ENCODE peak calls at places on chromosomes 4 and X, in seven cellular contexts. One of them, this sample, is unnamed.

GRCh38 chr4:7101692-7102515 is 34.0 kb upstream of the GRPEL1 start:
- DNase-seq in SK-N-SH: peak; percentile 87
- DNase-seq in left ventricle myocardium inferior: peak; percentile 71
- DNase-seq in transverse colon: peak; percentile 80
- DNase-seq in SK-N-MC: no peak
- DNase-seq in coronary artery: no peak
- DNase-seq in fibroblast of lung: peak; percentile 61
- DNase-seq in this sample: no peak

GRCh38 chr4:55758081-55758480 is 61.5 kb upstream of the EXOC1L start:
- DNase-seq in SK-N-SH: no peak
- DNase-seq in left ventricle myocardium inferior: no peak
- DNase-seq in transverse colon: no peak
- DNase-seq in SK-N-MC: no peak
- DNase-seq in coronary artery: no peak
- DNase-seq in fibroblast of lung: peak; percentile 5
- DNase-seq in this sample: no peak

GRCh38 chrX:129665916-129666644 is 11.3 kb upstream of the APLN start:
- DNase-seq in SK-N-SH: no peak
- DNase-seq in left ventricle myocardium inferior: no peak
- DNase-seq in transverse colon: no peak
- DNase-seq in SK-N-MC: no peak
- DNase-seq in coronary artery: peak; percentile 69
- DNase-seq in fibroblast of lung: peak; percentile 83
- DNase-seq in this sample: no peak

GRCh38 chr4:109809657-109810056 is 5.9 kb upstream of the GAR1 start:
- DNase-seq in SK-N-SH: no peak
- DNase-seq in left ventricle myocardium inferior: no peak
- DNase-seq in transverse colon: no peak
- DNase-seq in SK-N-MC: no peak
- DNase-seq in coronary artery: no peak
- DNase-seq in fibroblast of lung: no peak
- DNase-seq in this sample: no peak

GRCh38 chr4:128793859-128794667 is 15.4 kb upstream of the JADE1 start:
- DNase-seq in SK-N-SH: no peak
- DNase-seq in left ventricle myocardium inferior: no peak
- DNase-seq in transverse colon: no peak
- DNase-seq in SK-N-MC: no peak
- DNase-seq in coronary artery: no peak
- DNase-seq in fibroblast of lung: no peak
- DNase-seq in this sample: no peak

GRCh38 chr4:135718019-135718418 is 1516.4 kb upstream of the PABPC4L start:
- DNase-seq in SK-N-SH: no peak
- DNase-seq in left ventricle myocardium inferior: no peak
- DNase-seq in transverse colon: no peak
- DNase-seq in SK-N-MC: no peak
- DNase-seq in coronary artery: no peak
- DNase-seq in fibroblast of lung: peak; percentile 2
- DNase-seq in this sample: no peak

GRCh38 chrX:111568356-111568755 is 56.9 kb downstream of the SERTM2 start:
- DNase-seq in SK-N-SH: peak; percentile 17
- DNase-seq in left ventricle myocardium inferior: no peak
- DNase-seq in transverse colon: no peak
- DNase-seq in SK-N-MC: no peak
- DNase-seq in coronary artery: no peak
- DNase-seq in fibroblast of lung: peak; percentile 4
- DNase-seq in this sample: no peak

GRCh38 chrX:9888953-9889470 is 78.1 kb upstream of the CLDN34 start:
- DNase-seq in SK-N-SH: no peak
- DNase-seq in left ventricle myocardium inferior: no peak
- DNase-seq in transverse colon: no peak
- DNase-seq in SK-N-MC: no peak
- DNase-seq in coronary artery: no peak
- DNase-seq in fibroblast of lung: no peak
- DNase-seq in this sample: no peak

GRCh38 chr4:146582864-146583263 is 55.8 kb upstream of the POU4F2 start:
- DNase-seq in SK-N-SH: no peak
- DNase-seq in left ventricle myocardium inferior: no peak
- DNase-seq in transverse colon: no peak
- DNase-seq in SK-N-MC: no peak
- DNase-seq in coronary artery: no peak
- DNase-seq in fibroblast of lung: no peak
- DNase-seq in this sample: no peak

GRCh38 chr4:84690481-84690880 is 107.6 kb downstream of the CDS1 start:
- DNase-seq in SK-N-SH: no peak
- DNase-seq in left ventricle myocardium inferior: no peak
- DNase-seq in transverse colon: no peak
- DNase-seq in SK-N-MC: no peak
- DNase-seq in coronary artery: no peak
- DNase-seq in fibroblast of lung: no peak
- DNase-seq in this sample: no peak

GRCh38 chrX:81195712-81196111 is 6.0 kb downstream of the HMGN5 start:
- DNase-seq in SK-N-SH: peak; percentile 38
- DNase-seq in left ventricle myocardium inferior: peak; percentile 9
- DNase-seq in transverse colon: peak; percentile 57
- DNase-seq in SK-N-MC: no peak
- DNase-seq in coronary artery: no peak
- DNase-seq in fibroblast of lung: peak; percentile 23
- DNase-seq in this sample: no peak

GRCh38 chr4:42390622-42391355 is 6.5 kb upstream of the SHISA3 start:
- DNase-seq in SK-N-SH: no peak
- DNase-seq in left ventricle myocardium inferior: no peak
- DNase-seq in transverse colon: no peak
- DNase-seq in SK-N-MC: no peak
- DNase-seq in coronary artery: no peak
- DNase-seq in fibroblast of lung: no peak
- DNase-seq in this sample: no peak

GRCh38 chr4:11214281-11214680 is 214.4 kb downstream of the HS3ST1 start:
- DNase-seq in SK-N-SH: no peak
- DNase-seq in left ventricle myocardium inferior: no peak
- DNase-seq in transverse colon: peak; percentile 22
- DNase-seq in SK-N-MC: no peak
- DNase-seq in coronary artery: no peak
- DNase-seq in fibroblast of lung: no peak
- DNase-seq in this sample: no peak

GRCh38 chr4:153521995-153522799 is 56.0 kb downstream of the TMEM131L start:
- DNase-seq in SK-N-SH: no peak
- DNase-seq in left ventricle myocardium inferior: no peak
- DNase-seq in transverse colon: no peak
- DNase-seq in SK-N-MC: no peak
- DNase-seq in coronary artery: no peak
- DNase-seq in fibroblast of lung: no peak
- DNase-seq in this sample: no peak

GRCh38 chrX:39162322-39162721 is 361.1 kb downstream of the MID1IP1 start:
- DNase-seq in SK-N-SH: no peak
- DNase-seq in left ventricle myocardium inferior: peak; percentile 14
- DNase-seq in transverse colon: peak; percentile 57
- DNase-seq in SK-N-MC: no peak
- DNase-seq in coronary artery: no peak
- DNase-seq in fibroblast of lung: no peak
- DNase-seq in this sample: no peak

GRCh38 chr4:56705373-56705772 is 24.3 kb upstream of the HOPX start:
- DNase-seq in SK-N-SH: no peak
- DNase-seq in left ventricle myocardium inferior: no peak
- DNase-seq in transverse colon: no peak
- DNase-seq in SK-N-MC: no peak
- DNase-seq in coronary artery: no peak
- DNase-seq in fibroblast of lung: no peak
- DNase-seq in this sample: no peak

GRCh38 chr4:163048447-163048846 is 118.2 kb downstream of the NAF1 start:
- DNase-seq in SK-N-SH: peak; percentile 24
- DNase-seq in left ventricle myocardium inferior: no peak
- DNase-seq in transverse colon: peak; percentile 13
- DNase-seq in SK-N-MC: no peak
- DNase-seq in coronary artery: no peak
- DNase-seq in fibroblast of lung: peak; percentile 21
- DNase-seq in this sample: no peak

GRCh38 chrX:74465424-74465823 is 44.1 kb downstream of the SLC16A2 start:
- DNase-seq in SK-N-SH: no peak
- DNase-seq in left ventricle myocardium inferior: no peak
- DNase-seq in transverse colon: no peak
- DNase-seq in SK-N-MC: no peak
- DNase-seq in coronary artery: no peak
- DNase-seq in fibroblast of lung: no peak
- DNase-seq in this sample: no peak

GRCh38 chr4:38099908-38100407 is 139.8 kb downstream of the PTTG2 start:
- DNase-seq in SK-N-SH: no peak
- DNase-seq in left ventricle myocardium inferior: no peak
- DNase-seq in transverse colon: no peak
- DNase-seq in SK-N-MC: no peak
- DNase-seq in coronary artery: no peak
- DNase-seq in fibroblast of lung: peak; percentile 93
- DNase-seq in this sample: peak; percentile 68
- H3K27ac ChIP-seq in SK-N-SH: peak overlapping the region; percentile 90
- H3K27ac ChIP-seq in left ventricle myocardium inferior: peak overlapping the region; percentile 25
- H3K27ac ChIP-seq in transverse colon: peak overlapping the region; percentile 9
- H3K27ac ChIP-seq in SK-N-MC: no peak overlapping the region
- H3K27ac ChIP-seq in coronary artery: peak overlapping the region; percentile 6
- H3K27ac ChIP-seq in fibroblast of lung: no peak overlapping the region
- H3K27ac ChIP-seq in this sample: peak overlapping the region; percentile 83

GRCh38 chr4:164890691-164891090 is 13.7 kb downstream of the APELA start:
- DNase-seq in SK-N-SH: no peak
- DNase-seq in left ventricle myocardium inferior: no peak
- DNase-seq in transverse colon: no peak
- DNase-seq in SK-N-MC: no peak
- DNase-seq in coronary artery: no peak
- DNase-seq in fibroblast of lung: no peak
- DNase-seq in this sample: no peak
- H3K27ac ChIP-seq in SK-N-SH: no peak overlapping the region
- H3K27ac ChIP-seq in left ventricle myocardium inferior: no peak overlapping the region
- H3K27ac ChIP-seq in transverse colon: no peak overlapping the region
- H3K27ac ChIP-seq in SK-N-MC: no peak overlapping the region
- H3K27ac ChIP-seq in coronary artery: no peak overlapping the region
- H3K27ac ChIP-seq in fibroblast of lung: no peak overlapping the region
- H3K27ac ChIP-seq in this sample: no peak overlapping the region

GRCh38 chrX:40313269-40313668 is 215.5 kb upstream of the BCOR start:
- DNase-seq in SK-N-SH: no peak
- DNase-seq in left ventricle myocardium inferior: no peak
- DNase-seq in transverse colon: no peak
- DNase-seq in SK-N-MC: no peak
- DNase-seq in coronary artery: no peak
- DNase-seq in fibroblast of lung: no peak
- DNase-seq in this sample: no peak
- H3K27ac ChIP-seq in SK-N-SH: no peak overlapping the region
- H3K27ac ChIP-seq in left ventricle myocardium inferior: no peak overlapping the region
- H3K27ac ChIP-seq in transverse colon: no peak overlapping the region
- H3K27ac ChIP-seq in SK-N-MC: no peak overlapping the region
- H3K27ac ChIP-seq in coronary artery: no peak overlapping the region
- H3K27ac ChIP-seq in fibroblast of lung: no peak overlapping the region
- H3K27ac ChIP-seq in this sample: no peak overlapping the region

GRCh38 chrX:97234471-97235097 is 350.9 kb downstream of the RPA4 start:
- DNase-seq in SK-N-SH: no peak
- DNase-seq in left ventricle myocardium inferior: no peak
- DNase-seq in transverse colon: no peak
- DNase-seq in SK-N-MC: no peak
- DNase-seq in coronary artery: no peak
- DNase-seq in fibroblast of lung: no peak
- DNase-seq in this sample: no peak

GRCh38 chrX:97238632-97239031 is 354.9 kb downstream of the RPA4 start:
- DNase-seq in SK-N-SH: no peak
- DNase-seq in left ventricle myocardium inferior: no peak
- DNase-seq in transverse colon: no peak
- DNase-seq in SK-N-MC: no peak
- DNase-seq in coronary artery: no peak
- DNase-seq in fibroblast of lung: peak; percentile 71
- DNase-seq in this sample: no peak
- H3K27ac ChIP-seq in SK-N-SH: peak overlapping the region; percentile 32
- H3K27ac ChIP-seq in left ventricle myocardium inferior: no peak overlapping the region
- H3K27ac ChIP-seq in transverse colon: no peak overlapping the region
- H3K27ac ChIP-seq in SK-N-MC: no peak overlapping the region
- H3K27ac ChIP-seq in coronary artery: no peak overlapping the region
- H3K27ac ChIP-seq in fibroblast of lung: no peak overlapping the region
- H3K27ac ChIP-seq in this sample: no peak overlapping the region

GRCh38 chr4:113633467-113633866 is 128.1 kb downstream of the CAMK2D start:
- DNase-seq in SK-N-SH: no peak
- DNase-seq in left ventricle myocardium inferior: no peak
- DNase-seq in transverse colon: no peak
- DNase-seq in SK-N-MC: no peak
- DNase-seq in coronary artery: no peak
- DNase-seq in fibroblast of lung: no peak
- DNase-seq in this sample: no peak
- H3K27ac ChIP-seq in SK-N-SH: no peak overlapping the region
- H3K27ac ChIP-seq in left ventricle myocardium inferior: peak overlapping the region; percentile 88
- H3K27ac ChIP-seq in transverse colon: no peak overlapping the region
- H3K27ac ChIP-seq in SK-N-MC: no peak overlapping the region
- H3K27ac ChIP-seq in coronary artery: no peak overlapping the region
- H3K27ac ChIP-seq in fibroblast of lung: no peak overlapping the region
- H3K27ac ChIP-seq in this sample: no peak overlapping the region

DNA sequence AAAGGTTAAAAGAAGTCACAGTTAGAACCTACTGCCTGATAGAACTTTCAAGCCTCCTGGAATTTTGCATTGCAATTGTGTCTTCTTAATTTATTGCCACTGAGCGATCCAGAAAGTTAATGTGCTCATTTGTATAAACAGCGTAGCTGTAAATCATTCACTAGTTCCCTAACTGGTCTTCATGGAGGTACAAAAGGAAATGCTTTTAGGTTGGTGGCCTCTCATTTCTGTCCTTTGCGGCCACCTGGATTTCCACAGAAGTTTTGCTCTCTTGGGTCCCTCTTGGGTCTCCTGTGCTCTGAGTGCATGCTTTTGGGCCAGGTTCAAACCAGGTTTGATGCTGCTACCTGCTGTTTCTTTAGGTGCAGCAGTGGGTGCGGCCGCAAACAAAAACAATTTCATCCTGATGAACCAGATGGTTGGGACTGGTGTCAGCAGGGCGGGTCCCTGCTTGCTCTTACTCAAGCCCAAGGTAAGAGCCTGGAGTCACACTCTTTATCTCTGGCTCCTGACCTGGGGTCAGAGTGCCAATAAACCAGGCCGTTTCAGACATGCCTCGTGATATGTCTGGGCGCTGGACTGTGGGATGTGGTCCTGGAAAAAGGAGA is 270.0 kb downstream of the PTTG2 start:
- DNase-seq in SK-N-SH: no peak
- DNase-seq in left ventricle myocardium inferior: no peak
- DNase-seq in transverse colon: peak; percentile 82
- DNase-seq in SK-N-MC: no peak
- DNase-seq in coronary artery: no peak
- DNase-seq in fibroblast of lung: no peak
- DNase-seq in this sample: peak; percentile 88
- H3K27ac ChIP-seq in SK-N-SH: no peak overlapping the region
- H3K27ac ChIP-seq in left ventricle myocardium inferior: no peak overlapping the region
- H3K27ac ChIP-seq in transverse colon: peak overlapping the region; percentile 90
- H3K27ac ChIP-seq in SK-N-MC: no peak overlapping the region
- H3K27ac ChIP-seq in coronary artery: no peak overlapping the region
- H3K27ac ChIP-seq in fibroblast of lung: no peak overlapping the region
- H3K27ac ChIP-seq in this sample: peak overlapping the region; percentile 54